ENCODE peak calls at places on chromosome 4, in five cellular contexts. One of them, this sample, is unnamed.

GRCh38 chr4:110837896-110838450 is 215.1 kb upstream of the PITX2 start:
- DNase-seq in K562: no peak
- DNase-seq in A549: no peak
- DNase-seq in H1: no peak
- DNase-seq in HepG2: no peak
- DNase-seq in this sample: no peak

GRCh38 chr4:31844350-31844749 is 1124.2 kb downstream of the PCDH7 start:
- DNase-seq in K562: no peak
- DNase-seq in A549: no peak
- DNase-seq in H1: no peak
- DNase-seq in HepG2: no peak
- DNase-seq in this sample: no peak

GRCh38 chr4:145694929-145695328 is 15.0 kb downstream of the C4orf51 start:
- DNase-seq in K562: no peak
- DNase-seq in A549: no peak
- DNase-seq in H1: no peak
- DNase-seq in HepG2: no peak
- DNase-seq in this sample: no peak

GRCh38 chr4:25925486-25926201 is 11.6 kb downstream of the SMIM20 start:
- DNase-seq in K562: peak
- DNase-seq in A549: peak
- DNase-seq in H1: peak
- DNase-seq in HepG2: peak
- DNase-seq in this sample: peak

GRCh38 chr4:100379583-100380105 is 138.2 kb downstream of the EMCN start:
- DNase-seq in K562: no peak
- DNase-seq in A549: no peak
- DNase-seq in H1: no peak
- DNase-seq in HepG2: no peak
- DNase-seq in this sample: no peak

GRCh38 chr4:135508006-135508714 is 1306.6 kb upstream of the PABPC4L start:
- DNase-seq in K562: no peak
- DNase-seq in A549: peak
- DNase-seq in H1: no peak
- DNase-seq in HepG2: no peak
- DNase-seq in this sample: peak

GRCh38 chr4:144670776-144671175 is 24.8 kb downstream of the HHIP start:
- DNase-seq in K562: no peak
- DNase-seq in A549: no peak
- DNase-seq in H1: no peak
- DNase-seq in HepG2: no peak
- DNase-seq in this sample: no peak

GRCh38 chr4:673349-674091 is 556 bp downstream of the ATP5ME start:
- DNase-seq in K562: peak
- DNase-seq in A549: no peak
- DNase-seq in H1: no peak
- DNase-seq in HepG2: peak
- DNase-seq in this sample: peak

GRCh38 chr4:16122784-16123183 is 39.0 kb upstream of the PROM1 start:
- DNase-seq in K562: no peak
- DNase-seq in A549: no peak
- DNase-seq in H1: no peak
- DNase-seq in HepG2: no peak
- DNase-seq in this sample: no peak

GRCh38 chr4:76896731-76897521 is 1.0 kb downstream of the SOWAHB start:
- DNase-seq in K562: no peak
- DNase-seq in A549: peak
- DNase-seq in H1: no peak
- DNase-seq in HepG2: no peak
- DNase-seq in this sample: peak

GRCh38 chr4:110621839-110622751 is 782 bp downstream of the PITX2 start:
- DNase-seq in K562: no peak
- DNase-seq in A549: no peak
- DNase-seq in H1: peak
- DNase-seq in HepG2: no peak
- DNase-seq in this sample: no peak

GRCh38 chr4:186104895-186105720 is 604 bp downstream of the FAM149A start:
- DNase-seq in K562: no peak
- DNase-seq in A549: no peak
- DNase-seq in H1: peak
- DNase-seq in HepG2: no peak
- DNase-seq in this sample: no peak

GRCh38 chr4:152220201-152220666 is 315.7 kb downstream of the FBXW7 start:
- DNase-seq in K562: no peak
- DNase-seq in A549: no peak
- DNase-seq in H1: no peak
- DNase-seq in HepG2: no peak
- DNase-seq in this sample: no peak

GRCh38 chr4:162162672-162163071 is 1.1 kb downstream of the FSTL5 start:
- DNase-seq in K562: no peak
- DNase-seq in A549: no peak
- DNase-seq in H1: no peak
- DNase-seq in HepG2: no peak
- DNase-seq in this sample: no peak

GRCh38 chr4:155889946-155890345 is 13.6 kb upstream of the TDO2 start:
- DNase-seq in K562: no peak
- DNase-seq in A549: no peak
- DNase-seq in H1: no peak
- DNase-seq in HepG2: no peak
- DNase-seq in this sample: no peak

GRCh38 chr4:133058701-133059100 is 90.4 kb upstream of the PCDH10 start:
- DNase-seq in K562: no peak
- DNase-seq in A549: no peak
- DNase-seq in H1: no peak
- DNase-seq in HepG2: no peak
- DNase-seq in this sample: no peak

GRCh38 chr4:94334962-94335361 is 7.7 kb downstream of the HPGDS start:
- DNase-seq in K562: no peak
- DNase-seq in A549: no peak
- DNase-seq in H1: no peak
- DNase-seq in HepG2: no peak
- DNase-seq in this sample: no peak

GRCh38 chr4:141530627-141531026 is 105.8 kb upstream of the IL15 start:
- DNase-seq in K562: no peak
- DNase-seq in A549: no peak
- DNase-seq in H1: no peak
- DNase-seq in HepG2: no peak
- DNase-seq in this sample: no peak

GRCh38 chr4:54384563-54384962 is 155.5 kb downstream of the PDGFRA start:
- DNase-seq in K562: no peak
- DNase-seq in A549: no peak
- DNase-seq in H1: no peak
- DNase-seq in HepG2: peak
- DNase-seq in this sample: peak

GRCh38 chr4:68250151-68250930 is 4.8 kb upstream of the TMPRSS11B start:
- DNase-seq in K562: no peak
- DNase-seq in A549: no peak
- DNase-seq in H1: no peak
- DNase-seq in HepG2: no peak
- DNase-seq in this sample: no peak

GRCh38 chr4:72119946-72120345 is 88.1 kb downstream of the NPFFR2 start:
- DNase-seq in K562: no peak
- DNase-seq in A549: no peak
- DNase-seq in H1: no peak
- DNase-seq in HepG2: no peak
- DNase-seq in this sample: no peak

GRCh38 chr4:8282134-8282641 is 12.6 kb downstream of the HTRA3 start:
- DNase-seq in K562: no peak
- DNase-seq in A549: no peak
- DNase-seq in H1: no peak
- DNase-seq in HepG2: no peak
- DNase-seq in this sample: no peak

GRCh38 chr4:156443488-156443887 is 489.8 kb upstream of the CTSO start:
- DNase-seq in K562: no peak
- DNase-seq in A549: no peak
- DNase-seq in H1: no peak
- DNase-seq in HepG2: no peak
- DNase-seq in this sample: no peak

GRCh38 chr4:169131556-169132208 is 121.6 kb upstream of the CBR4 start:
- DNase-seq in K562: no peak
- DNase-seq in A549: no peak
- DNase-seq in H1: no peak
- DNase-seq in HepG2: no peak
- DNase-seq in this sample: no peak

GRCh38 chr4:38980903-38981676 is 51.1 kb downstream of the TMEM156 start:
- DNase-seq in K562: no peak
- DNase-seq in A549: no peak
- DNase-seq in H1: no peak
- DNase-seq in HepG2: peak
- DNase-seq in this sample: peak

GRCh38 chr4:142984871-142985585 is 138.9 kb upstream of the INPP4B start:
- DNase-seq in K562: peak
- DNase-seq in A549: peak
- DNase-seq in H1: peak
- DNase-seq in HepG2: peak
- DNase-seq in this sample: peak

GRCh38 chr4:25865586-25865985 is 2.8 kb upstream of the SEL1L3 start:
- DNase-seq in K562: peak
- DNase-seq in A549: peak
- DNase-seq in H1: no peak
- DNase-seq in HepG2: no peak
- DNase-seq in this sample: no peak

GRCh38 chr4:128241425-128241913 is 46.1 kb downstream of the PGRMC2 start:
- DNase-seq in K562: no peak
- DNase-seq in A549: peak
- DNase-seq in H1: no peak
- DNase-seq in HepG2: peak
- DNase-seq in this sample: no peak

GRCh38 chr4:114108869-114109268 is 129.4 kb upstream of the ARSJ start:
- DNase-seq in K562: no peak
- DNase-seq in A549: no peak
- DNase-seq in H1: no peak
- DNase-seq in HepG2: peak
- DNase-seq in this sample: peak

GRCh38 chr4:176593943-176594342 is 198.8 kb downstream of the VEGFC start:
- DNase-seq in K562: no peak
- DNase-seq in A549: no peak
- DNase-seq in H1: no peak
- DNase-seq in HepG2: no peak
- DNase-seq in this sample: no peak

GRCh38 chr4:74314944-74315343 is 6.7 kb downstream of the EPGN start:
- DNase-seq in K562: no peak
- DNase-seq in A549: no peak
- DNase-seq in H1: no peak
- DNase-seq in HepG2: no peak
- DNase-seq in this sample: no peak

GRCh38 chr4:158015241-158015640 is 157.6 kb downstream of the GASK1B start:
- DNase-seq in K562: no peak
- DNase-seq in A549: no peak
- DNase-seq in H1: no peak
- DNase-seq in HepG2: no peak
- DNase-seq in this sample: peak

GRCh38 chr4:178415925-178416324 is 973.7 kb upstream of the AGA start:
- DNase-seq in K562: no peak
- DNase-seq in A549: no peak
- DNase-seq in H1: no peak
- DNase-seq in HepG2: no peak
- DNase-seq in this sample: no peak

GRCh38 chr4:145099653-145100052 is 1.5 kb downstream of the ABCE1 start:
- DNase-seq in K562: no peak
- DNase-seq in A549: no peak
- DNase-seq in H1: no peak
- DNase-seq in HepG2: peak
- DNase-seq in this sample: peak

GRCh38 chr4:6277935-6278800 is 8.5 kb downstream of the WFS1 start:
- DNase-seq in K562: no peak
- DNase-seq in A549: no peak
- DNase-seq in H1: no peak
- DNase-seq in HepG2: no peak
- DNase-seq in this sample: no peak

GRCh38 chr4:6280365-6280996 is 10.8 kb downstream of the WFS1 start:
- DNase-seq in K562: no peak
- DNase-seq in A549: no peak
- DNase-seq in H1: no peak
- DNase-seq in HepG2: no peak
- DNase-seq in this sample: no peak

GRCh38 chr4:6279582-6280289 is 10.1 kb downstream of the WFS1 start:
- DNase-seq in K562: no peak
- DNase-seq in A549: no peak
- DNase-seq in H1: no peak
- DNase-seq in HepG2: no peak
- DNase-seq in this sample: no peak

GRCh38 chr4:6277139-6277802 is 7.6 kb downstream of the WFS1 start:
- DNase-seq in K562: no peak
- DNase-seq in A549: no peak
- DNase-seq in H1: no peak
- DNase-seq in HepG2: peak
- DNase-seq in this sample: no peak

GRCh38 chr4:6278801-6279197 is 9.1 kb downstream of the WFS1 start:
- DNase-seq in K562: peak
- DNase-seq in A549: no peak
- DNase-seq in H1: no peak
- DNase-seq in HepG2: peak
- DNase-seq in this sample: peak
- TF ChIP-seq JUN in K562: no peak
- TF ChIP-seq JUN in A549: no peak
- TF ChIP-seq JUN in H1: no peak
- TF ChIP-seq JUN in HepG2: no peak
- TF ChIP-seq JUN in this sample: no peak

GRCh38 chr4:37687666-37688065 is 1.5 kb upstream of the RELL1 start:
- DNase-seq in K562: no peak
- DNase-seq in A549: no peak
- DNase-seq in H1: no peak
- DNase-seq in HepG2: no peak
- DNase-seq in this sample: no peak
- H3K27ac ChIP-seq in K562: no peak
- H3K27ac ChIP-seq in A549: no peak
- H3K27ac ChIP-seq in H1: no peak
- H3K27ac ChIP-seq in HepG2: no peak
- H3K27ac ChIP-seq in this sample: no peak

GRCh38 chr4:85825937-85826678 is 351.2 kb downstream of the ARHGAP24 start:
- DNase-seq in K562: no peak
- DNase-seq in A549: peak
- DNase-seq in H1: peak
- DNase-seq in HepG2: peak
- DNase-seq in this sample: peak
- TF ChIP-seq CTCF in K562: no peak
- TF ChIP-seq CTCF in A549: no peak
- TF ChIP-seq CTCF in H1: no peak
- TF ChIP-seq CTCF in HepG2: no peak
- TF ChIP-seq CTCF in this sample: no peak

GRCh38 chr4:139872274-139872673 is 206.7 kb downstream of the MGST2 start:
- DNase-seq in K562: no peak
- DNase-seq in A549: no peak
- DNase-seq in H1: no peak
- DNase-seq in HepG2: peak
- DNase-seq in this sample: peak

GRCh38 chr4:139878050-139878449 is 212.4 kb downstream of the MGST2 start:
- DNase-seq in K562: no peak
- DNase-seq in A549: no peak
- DNase-seq in H1: no peak
- DNase-seq in HepG2: peak
- DNase-seq in this sample: no peak

GRCh38 chr4:139873111-139873866 is 207.7 kb downstream of the MGST2 start:
- DNase-seq in K562: no peak
- DNase-seq in A549: no peak
- DNase-seq in H1: no peak
- DNase-seq in HepG2: no peak
- DNase-seq in this sample: no peak

GRCh38 chr4:139875456-139875855 is 209.8 kb downstream of the MGST2 start:
- DNase-seq in K562: no peak
- DNase-seq in A549: no peak
- DNase-seq in H1: no peak
- DNase-seq in HepG2: no peak
- DNase-seq in this sample: no peak

GRCh38 chr4:139876328-139876941 is 210.8 kb downstream of the MGST2 start:
- DNase-seq in K562: no peak
- DNase-seq in A549: no peak
- DNase-seq in H1: no peak
- DNase-seq in HepG2: no peak
- DNase-seq in this sample: no peak
- TF ChIP-seq JUN in K562: no peak
- TF ChIP-seq JUN in A549: no peak
- TF ChIP-seq JUN in H1: no peak
- TF ChIP-seq JUN in HepG2: no peak
- TF ChIP-seq JUN in this sample: no peak